ENCODE peak calls at places on chromosome 16, in four cellular contexts. W, K, Z and P are unnamed samples.

GRCh38 chr16:4096509-4096908 is 19.7 kb downstream of the ADCY9 start:
- ATAC-seq in W (no peak), Z (no peak), K (no peak), P (no peak)

GRCh38 chr16:12113581-12114375 is 137.2 kb downstream of the SNX29 start:
- ATAC-seq in K (no peak), Z (no peak), W (no peak), P (no peak)

GRCh38 chr16:82792704-82793103 is 165.9 kb downstream of the CDH13 start:
- ATAC-seq in Z (no peak), W (no peak), K (no peak), P (no peak)

GRCh38 chr16:57675752-57676623 is 7.9 kb downstream of the ADGRG3 start:
- ATAC-seq in Z (peak), W (no peak), K (peak), P (no peak)

GRCh38 chr16:25258856-25259179 is 1.2 kb upstream of the ZKSCAN2 start:
- ATAC-seq in K (no peak), W (no peak), Z (no peak), P (no peak)

GRCh38 chr16:49857423-49858181 is 1.7 kb upstream of the ZNF423 start:
- ATAC-seq in Z (peak), W (peak), K (peak), P (peak)

GRCh38 chr16:53726625-53727024 is 22.7 kb downstream of the FTO start:
- ATAC-seq in W (no peak), K (no peak), Z (peak), P (no peak)

GRCh38 chr16:19831678-19832077 is 53.0 kb downstream of the GPRC5B start:
- ATAC-seq in K (peak), W (no peak), Z (peak), P (no peak)

GRCh38 chr16:87971933-87972332 is 20.7 kb downstream of the BANP start:
- ATAC-seq in Z (no peak), W (no peak), K (no peak), P (no peak)

GRCh38 chr16:29848420-29849297 is 14.4 kb downstream of the CDIPT start:
- ATAC-seq in W (peak), Z (peak), K (peak), P (peak)

GRCh38 chr16:66171578-66171977 is 194.9 kb upstream of the CDH5 start:
- ATAC-seq in K (no peak), W (no peak), Z (no peak), P (no peak)

GRCh38 chr16:66176111-66176510 is 190.4 kb upstream of the CDH5 start:
- ATAC-seq in W (no peak), K (no peak), Z (no peak), P (no peak)

GRCh38 chr16:66175058-66175457 is 191.4 kb upstream of the CDH5 start:
- ATAC-seq in Z (no peak), W (no peak), K (no peak), P (no peak)

GRCh38 chr16:66175580-66175979 is 190.9 kb upstream of the CDH5 start:
- ATAC-seq in Z (no peak), W (no peak), K (no peak), P (no peak)

DNA sequence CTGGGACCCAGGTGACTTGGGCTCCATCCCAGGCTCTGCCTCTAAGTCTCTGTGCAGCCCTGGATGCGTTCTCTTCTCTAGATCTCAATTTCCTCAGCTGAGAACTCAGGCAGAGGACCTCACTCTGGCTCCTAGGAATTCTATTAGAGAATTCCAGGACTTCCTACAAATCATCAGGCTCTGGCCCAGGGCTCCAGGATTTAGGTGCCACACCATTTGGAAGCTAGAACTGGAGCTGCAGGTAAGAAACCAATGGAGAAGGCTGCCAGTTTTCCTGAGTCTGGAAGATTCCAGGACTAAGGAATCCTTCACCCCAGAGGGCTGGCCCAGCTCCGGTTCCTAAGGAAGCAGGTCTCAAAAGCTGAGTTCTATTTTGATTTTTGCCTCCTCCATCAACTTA is 189.8 kb upstream of the CDH5 start:
- ATAC-seq in K (no peak), W (no peak), Z (no peak), P (no peak)
- TF ChIP-seq EP300 in K (no peak), W (no peak), Z (no peak), P (no peak)

GRCh38 chr16:27085182-27085581 is 18.5 kb downstream of the C16orf82 start:
- ATAC-seq in W (peak), K (no peak), Z (no peak), P (no peak)
- TF ChIP-seq CTCF in W (no peak), K (no peak), Z (no peak), P (no peak)

DNA sequence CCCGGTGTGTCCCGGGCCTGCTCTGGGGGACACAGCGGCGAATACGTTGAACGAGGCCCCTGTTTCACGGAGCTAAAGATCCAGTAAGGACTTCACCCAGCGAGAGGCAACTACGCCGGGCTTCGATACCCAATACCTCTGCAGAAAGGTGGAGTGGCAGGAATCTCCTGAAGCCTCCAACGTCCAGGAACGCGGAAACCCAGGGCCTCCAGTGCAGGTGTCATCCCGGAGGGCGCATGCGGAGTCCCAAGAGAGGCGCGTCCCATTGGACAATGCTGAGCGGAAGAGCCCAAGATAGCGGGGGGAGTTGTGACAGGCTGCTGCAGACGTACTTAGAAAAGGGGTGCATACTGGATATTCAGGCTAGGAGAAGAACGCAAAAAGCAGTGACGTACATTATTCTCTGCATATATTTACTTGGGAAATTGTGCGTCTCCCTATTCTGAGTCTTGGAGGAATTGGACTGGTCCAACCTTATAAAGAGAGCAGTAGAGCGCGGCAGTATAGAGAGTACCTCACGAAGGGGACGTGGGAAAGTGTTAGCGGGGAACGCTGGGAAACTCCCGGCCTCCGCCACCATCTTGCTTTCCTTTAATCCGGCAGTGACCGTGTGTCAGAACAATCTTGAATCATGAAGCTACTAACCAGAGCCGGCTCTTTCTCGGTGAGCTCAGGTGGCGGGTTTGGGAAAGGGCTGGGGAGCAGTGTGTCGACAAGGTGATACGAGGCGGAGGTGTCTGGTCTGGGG is at the start of gene UQCRC2:
- ATAC-seq in Z (peak), K (peak), W (peak), P (peak)
- TF ChIP-seq EP300 in Z (no peak), K (no peak), W (no peak), P (no peak)

GRCh38 chr16:66026211-66026610 is 340.3 kb upstream of the CDH5 start:
- ATAC-seq in Z (peak), K (peak), W (peak), P (no peak)
- TF ChIP-seq CTCF in Z (peak), K (no peak), W (peak), P (no peak)

DNA sequence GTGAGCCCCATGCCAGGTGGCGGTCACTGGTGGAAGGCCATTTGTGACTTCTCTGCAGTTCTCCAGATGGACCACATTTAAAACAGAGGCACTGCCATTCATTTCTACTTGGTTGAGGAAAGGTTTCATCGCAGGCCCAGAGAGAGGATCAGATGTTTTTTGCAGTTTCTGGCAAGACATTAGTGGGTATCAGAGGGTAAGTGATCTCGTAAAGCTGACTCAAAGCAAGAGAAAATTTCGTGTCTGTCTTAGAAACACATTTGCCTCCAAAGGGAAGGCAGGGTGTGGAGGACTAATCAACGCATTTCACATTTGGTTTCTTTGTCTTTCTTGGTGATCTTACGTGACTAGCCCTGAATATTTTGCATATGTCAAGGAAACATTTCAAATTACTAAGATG is 81.8 kb downstream of the PRKCB start:
- ATAC-seq in K (no peak), W (no peak), Z (no peak), P (no peak)
- TF ChIP-seq EP300 in K (no peak), W (no peak), Z (no peak), P (no peak)

DNA sequence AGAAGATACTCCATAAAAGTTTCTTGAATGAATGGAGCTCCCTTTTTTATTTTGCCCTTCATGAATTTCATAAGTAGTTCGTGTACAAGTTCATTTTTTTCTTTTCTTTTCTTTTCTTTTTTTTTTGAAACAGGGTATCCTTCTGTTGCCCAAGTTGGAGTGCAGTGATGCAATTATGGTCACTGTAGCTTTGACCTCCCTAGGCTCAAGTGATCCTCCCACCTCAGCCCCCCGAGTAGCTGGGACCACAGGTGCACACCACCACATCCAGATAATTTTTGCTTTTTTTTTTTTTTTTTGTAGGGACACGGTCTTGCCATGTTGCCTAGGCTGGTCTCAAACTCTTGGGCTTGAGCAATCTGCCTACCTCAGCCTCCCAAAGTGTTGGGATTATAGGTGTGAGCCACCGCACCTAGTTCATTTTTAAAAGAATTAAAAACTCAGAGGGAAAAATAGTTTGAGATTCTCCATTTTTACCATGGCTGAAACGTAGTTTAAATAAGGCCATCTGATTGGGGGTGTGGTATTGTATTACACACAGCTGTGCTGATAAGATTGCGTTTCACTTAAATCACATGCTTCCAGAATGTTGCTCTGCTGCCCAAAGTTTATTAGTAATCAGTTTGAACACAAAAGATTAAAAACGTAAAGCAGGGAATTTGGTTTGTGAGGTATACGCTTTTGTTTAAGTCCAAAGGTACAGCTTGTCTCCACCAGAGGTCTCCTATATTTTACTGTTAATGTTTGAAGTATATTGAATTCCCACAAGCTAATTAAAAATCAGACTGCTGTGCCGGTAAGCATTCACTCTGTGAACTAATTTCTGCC is 154.1 kb downstream of the SOCS1 start:
- ATAC-seq in W (peak), Z (peak), K (no peak), P (no peak)
- TF ChIP-seq CTCF in W (peak), Z (no peak), K (no peak), P (no peak)